ENCODE peak calls at places on chromosome 2, in four cellular contexts. T, O, H and Y are unnamed samples.

GRCh38 chr2:16019617-16020351 is 79.4 kb downstream of the MYCN start:
- DNase-seq in T (no peak), O (no peak), H (no peak), Y (no peak)

GRCh38 chr2:101479810-101480209 is 4.9 kb upstream of the RFX8 start:
- DNase-seq in T (no peak), O (no peak), H (no peak), Y (no peak)

GRCh38 chr2:178194600-178195389 is 483 bp downstream of the OSBPL6 start:
- DNase-seq in T (peak; percentile 54), O (peak; percentile 49), H (peak; percentile 19), Y (peak; percentile 46)

GRCh38 chr2:9637330-9637729 is 6.5 kb upstream of the YWHAQ start:
- DNase-seq in T (peak; percentile 78), O (no peak), H (no peak), Y (peak; percentile 57)

GRCh38 chr2:70683455-70683854 is 84.5 kb downstream of the ADD2 start:
- DNase-seq in T (no peak), O (no peak), H (no peak), Y (no peak)

GRCh38 chr2:138536302-138536701 is 34.7 kb downstream of the SPOPL start:
- DNase-seq in T (peak; percentile 44), O (no peak), H (no peak), Y (peak; percentile 5)

GRCh38 chr2:214127178-214127970 is 283.5 kb upstream of the VWC2L start:
- DNase-seq in T (peak; percentile 55), O (no peak), H (no peak), Y (peak; percentile 87)

GRCh38 chr2:104825124-104825865 is 28.6 kb upstream of the POU3F3 start:
- DNase-seq in T (peak; percentile 74), O (no peak), H (no peak), Y (no peak)

GRCh38 chr2:30147196-30147714 is 448 bp downstream of the YPEL5 start:
- DNase-seq in T (no peak), O (no peak), H (no peak), Y (no peak)

GRCh38 chr2:55120634-55121359 is 70.5 kb upstream of the RTN4 start:
- DNase-seq in T (peak; percentile 47), O (no peak), H (peak; percentile 16), Y (no peak)

GRCh38 chr2:13050764-13051163 is 334.0 kb downstream of the TRIB2 start:
- DNase-seq in T (no peak), O (no peak), H (no peak), Y (peak; percentile 22)

GRCh38 chr2:83234291-83234690 is 1224.8 kb downstream of the SUCLG1 start:
- DNase-seq in T (no peak), O (no peak), H (no peak), Y (no peak)

GRCh38 chr2:232518844-232519243 is 1.3 kb upstream of the PRSS56 start:
- DNase-seq in T (no peak), O (no peak), H (no peak), Y (no peak)

GRCh38 chr2:18266188-18266587 is 294.3 kb downstream of the RDH14 start:
- DNase-seq in T (no peak), O (no peak), H (no peak), Y (no peak)

GRCh38 chr2:207088276-207088675 is 77.5 kb downstream of the KLF7 start:
- DNase-seq in T (no peak), O (no peak), H (no peak), Y (no peak)

GRCh38 chr2:98869868-98870267 is 66.2 kb downstream of the CRACDL start:
- DNase-seq in T (no peak), O (peak; percentile 88), H (peak; percentile 78), Y (peak; percentile 66)

GRCh38 chr2:68157002-68157401 is 686 bp upstream of the PNO1 start:
- DNase-seq in T (no peak), O (peak; percentile 65), H (no peak), Y (peak; percentile 8)

GRCh38 chr2:154195644-154196221 is 324.0 kb downstream of the GALNT13 start:
- DNase-seq in T (no peak), O (no peak), H (no peak), Y (peak; percentile 1)

GRCh38 chr2:15732341-15733077 is 140.8 kb downstream of the DDX1 start:
- DNase-seq in T (no peak), O (no peak), H (no peak), Y (no peak)

GRCh38 chr2:19762959-19763605 is 138.7 kb downstream of the TTC32 start:
- DNase-seq in T (no peak), O (no peak), H (no peak), Y (no peak)

GRCh38 chr2:226411727-226412360 is 387.8 kb downstream of the IRS1 start:
- DNase-seq in T (peak; percentile 74), O (no peak), H (peak; percentile 17), Y (peak; percentile 98)

GRCh38 chr2:224257176-224257575 is 144.7 kb downstream of the FAM124B start:
- DNase-seq in T (no peak), O (no peak), H (no peak), Y (no peak)

GRCh38 chr2:180657054-180657453 is 323.4 kb upstream of the UBE2E3 start:
- DNase-seq in T (peak; percentile 82), O (no peak), H (no peak), Y (peak; percentile 91)

GRCh38 chr2:190369635-190370034 is 26.2 kb downstream of the INPP1 start:
- DNase-seq in T (no peak), O (no peak), H (no peak), Y (no peak)
- H3K36me3 ChIP-seq in T (peaks cover 14% of the 10 kb centered on the region), O (peaks cover 53% of the 10 kb centered on the region), H (peaks cover 16% of the 10 kb centered on the region), Y (peaks cover 6% of the 10 kb centered on the region)

GRCh38 chr2:80300346-80300745 is 4.2 kb downstream of the LRRTM1 start:
- DNase-seq in T (no peak), O (no peak), H (no peak), Y (no peak)

GRCh38 chr2:80302465-80303005 is 2.0 kb downstream of the LRRTM1 start:
- DNase-seq in T (no peak), O (no peak), H (no peak), Y (no peak)

GRCh38 chr2:80303825-80304521 is 579 bp downstream of the LRRTM1 start:
- DNase-seq in T (no peak), O (no peak), H (no peak), Y (no peak)

GRCh38 chr2:80303006-80303741 is 1.4 kb downstream of the LRRTM1 start:
- DNase-seq in T (no peak), O (peak; percentile 44), H (no peak), Y (no peak)

DNA sequence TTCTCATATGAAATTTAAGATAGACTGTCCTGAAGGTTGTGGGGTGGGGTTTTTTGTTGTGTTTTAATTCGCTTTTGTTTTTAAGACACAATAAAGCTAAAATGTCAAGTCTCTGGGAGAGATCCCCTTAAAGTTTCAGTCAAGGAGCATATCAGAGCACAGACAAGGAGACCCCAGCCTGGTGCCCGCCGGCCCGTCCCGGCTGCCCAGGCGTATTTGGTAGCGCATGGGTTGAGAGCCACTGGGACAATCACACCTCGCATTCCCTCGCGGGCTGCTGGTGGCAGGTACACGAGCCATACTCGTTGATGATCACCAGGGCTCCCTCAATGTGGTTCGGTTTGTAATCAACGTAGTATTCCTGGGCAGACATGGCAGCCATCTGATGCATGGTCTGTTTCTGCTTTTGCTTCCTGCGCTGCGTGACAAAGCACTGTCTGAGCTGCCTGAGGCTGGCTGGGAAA is 2.5 kb downstream of the LRRTM1 start:
- DNase-seq in T (no peak), O (no peak), H (no peak), Y (no peak)
- TF ChIP-seq CTCF in T (no peak), O (no peak), H (no peak), Y (no peak)

GRCh38 chr2:218992703-218993344 is 398 bp downstream of the CRYBA2 start:
- DNase-seq in T (no peak), O (no peak), H (peak; percentile 11), Y (no peak)
- H3K4me3 ChIP-seq in T (no peak overlapping the region), O (peak overlapping the region; percentile 47), H (peak overlapping the region; percentile 27), Y (no peak overlapping the region)

DNA sequence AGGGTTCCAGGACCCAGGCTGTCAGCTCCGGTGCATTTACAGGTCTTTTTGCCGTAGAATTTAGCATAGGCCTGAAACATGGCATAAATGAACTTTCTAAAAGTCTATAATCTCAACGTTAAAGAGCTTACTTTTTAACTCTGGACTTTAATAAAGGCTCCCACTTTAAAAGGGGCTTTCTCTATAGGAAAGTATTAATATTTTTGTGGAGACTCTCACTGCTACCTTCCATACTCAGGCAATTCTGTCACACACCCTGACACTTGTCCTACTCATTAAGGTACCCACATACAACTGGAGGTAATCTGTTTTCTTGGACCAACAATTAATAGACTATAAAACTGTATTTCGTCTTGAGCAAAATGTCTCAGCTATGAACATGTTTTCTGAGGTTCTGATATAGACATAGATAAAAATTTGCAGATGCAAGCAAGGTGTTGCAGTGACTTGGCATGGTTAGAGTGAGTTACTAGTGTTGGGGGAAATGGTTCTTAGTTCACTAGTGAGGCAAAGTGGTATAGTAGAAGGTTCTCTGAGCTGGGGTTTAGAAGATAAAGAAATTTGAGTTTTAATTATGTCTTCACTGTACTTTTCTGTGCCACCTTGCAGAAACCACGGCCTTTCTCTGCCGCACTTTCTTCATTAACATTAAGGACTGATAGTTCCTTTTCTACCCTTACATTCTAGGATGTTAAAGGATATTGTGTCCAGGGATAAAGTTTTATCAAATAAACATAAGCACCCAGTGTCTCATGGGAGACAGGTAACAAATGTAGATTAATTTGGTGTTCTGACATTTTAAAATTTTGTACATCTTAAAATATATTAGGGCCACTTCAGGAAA is 10.8 kb upstream of the NR4A2 start:
- DNase-seq in T (no peak), O (no peak), H (no peak), Y (no peak)
- H3K36me3 ChIP-seq in T (no peaks in the 10 kb centered on the region), O (no peaks in the 10 kb centered on the region), H (no peaks in the 10 kb centered on the region), Y (no peaks in the 10 kb centered on the region)

GRCh38 chr2:47013383-47013782 is 97.8 kb upstream of the MCFD2 start:
- DNase-seq in T (no peak), O (no peak), H (no peak), Y (no peak)

GRCh38 chr2:47014564-47015051 is 99.0 kb upstream of the MCFD2 start:
- DNase-seq in T (no peak), O (no peak), H (no peak), Y (no peak)

GRCh38 chr2:47016172-47016913 is 100.7 kb upstream of the MCFD2 start:
- DNase-seq in T (peak; percentile 95), O (peak; percentile 58), H (peak; percentile 19), Y (peak; percentile 81)

GRCh38 chr2:47015730-47016129 is 100.1 kb upstream of the MCFD2 start:
- DNase-seq in T (no peak), O (no peak), H (no peak), Y (no peak)

DNA sequence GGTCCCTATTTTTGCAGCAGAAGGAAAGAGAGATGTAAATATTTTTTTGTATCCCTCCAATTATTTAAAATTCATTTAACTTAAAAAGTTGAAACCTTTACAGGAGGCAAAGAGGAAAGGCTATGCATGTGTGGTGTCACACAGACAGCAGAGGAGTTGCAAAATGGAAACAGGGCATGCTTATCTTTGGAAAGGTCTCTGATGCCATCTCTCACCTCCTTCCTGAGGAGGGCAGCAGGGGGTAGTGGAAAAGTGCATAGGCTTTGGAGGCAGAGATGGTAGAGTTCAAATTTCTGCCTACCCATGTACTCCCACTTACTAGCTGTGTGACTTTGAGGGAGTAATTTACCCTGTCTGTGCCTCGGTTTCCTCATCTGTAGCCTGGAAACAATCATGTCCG is 99.6 kb upstream of the MCFD2 start:
- DNase-seq in T (no peak), O (no peak), H (no peak), Y (no peak)
- TF ChIP-seq CTCF in T (no peak), O (no peak), H (no peak), Y (peak; percentile 13)